ENCODE peak calls at places on chromosomes 13 and 19, in ten cellular contexts. K, Q, Y, F, H, X, U, S, V and I are unnamed samples.

GRCh38 chr13:98325724-98326123 is 148.7 kb upstream of the RNF113B start:
- DNase-seq in K (no peak), Q (no peak), Y (no peak), F (no peak), H (no peak), X (no peak), U (no peak), S (no peak), V (no peak), I (no peak)

GRCh38 chr19:47430041-47430802 is 10.9 kb upstream of the MEIS3 start:
- DNase-seq in K (no peak), Q (no peak), Y (no peak), F (peak), H (peak), X (no peak), U (no peak), S (no peak), V (no peak), I (no peak)

GRCh38 chr13:50393641-50394040 is 378.4 kb downstream of the KCNRG start:
- DNase-seq in K (no peak), Q (peak), Y (no peak), F (no peak), H (peak), X (no peak), U (no peak), S (no peak), V (peak), I (no peak)

GRCh38 chr19:8149261-8150094 is at the start of gene FBN3:
- DNase-seq in K (no peak), Q (no peak), Y (no peak), F (no peak), H (no peak), X (no peak), U (no peak), S (no peak), V (no peak), I (no peak)

GRCh38 chr19:58182577-58182988 is 278 bp upstream of the ZNF274 start:
- DNase-seq in K (no peak), Q (no peak), Y (peak), F (no peak), H (no peak), X (peak), U (peak), S (peak), V (no peak), I (no peak)

GRCh38 chr13:111325941-111326620 is 5.6 kb downstream of the TEX29 start:
- DNase-seq in K (no peak), Q (no peak), Y (peak), F (no peak), H (no peak), X (no peak), U (no peak), S (no peak), V (no peak), I (no peak)

GRCh38 chr13:27372896-27373295 is 51.5 kb upstream of the GTF3A start:
- DNase-seq in K (no peak), Q (no peak), Y (no peak), F (no peak), H (no peak), X (no peak), U (no peak), S (no peak), V (no peak), I (no peak)

GRCh38 chr19:29294343-29294811 is 81.4 kb upstream of the UQCRFS1 start:
- DNase-seq in K (no peak), Q (no peak), Y (no peak), F (no peak), H (no peak), X (no peak), U (no peak), S (no peak), V (no peak), I (no peak)

GRCh38 chr13:99470027-99470426 is 31.2 kb upstream of the TM9SF2 start:
- DNase-seq in K (no peak), Q (no peak), Y (no peak), F (no peak), H (no peak), X (no peak), U (no peak), S (no peak), V (no peak), I (no peak)

GRCh38 chr13:71517004-71517403 is 350.0 kb downstream of the DACH1 start:
- DNase-seq in K (no peak), Q (no peak), Y (no peak), F (no peak), H (peak), X (no peak), U (no peak), S (no peak), V (no peak), I (no peak)

GRCh38 chr13:50069255-50069654 is 54.0 kb downstream of the KCNRG start:
- DNase-seq in K (no peak), Q (no peak), Y (no peak), F (peak), H (peak), X (no peak), U (no peak), S (no peak), V (no peak), I (no peak)

GRCh38 chr13:102311901-102312300 is 89.9 kb downstream of the FGF14 start:
- DNase-seq in K (no peak), Q (no peak), Y (no peak), F (no peak), H (no peak), X (no peak), U (no peak), S (no peak), V (no peak), I (no peak)

GRCh38 chr19:42961119-42961518 is 24.1 kb upstream of the PSG7 start:
- DNase-seq in K (no peak), Q (no peak), Y (no peak), F (no peak), H (no peak), X (no peak), U (no peak), S (no peak), V (no peak), I (no peak)